ENCODE peak calls at places on chromosome 7, in five cellular contexts. One of them, this sample, is unnamed.

GRCh38 chr7:46282155-46282554 is 361.1 kb upstream of the IGFBP3 start:
- DNase-seq in C1 segment of cervical spinal cord: no peak
- DNase-seq in ovary: no peak
- DNase-seq in germinal center: no peak
- DNase-seq in HuH-7: no peak
- DNase-seq in this sample: no peak

GRCh38 chr7:134780166-134780853 is 876 bp downstream of the CALD1 start:
- DNase-seq in germinal center: no peak
- DNase-seq in HuH-7: no peak
- DNase-seq in ovary: no peak
- DNase-seq in C1 segment of cervical spinal cord: no peak
- DNase-seq in this sample: no peak

GRCh38 chr7:113831509-113831908 is 87.3 kb downstream of the PPP1R3A start:
- DNase-seq in ovary: no peak
- DNase-seq in germinal center: no peak
- DNase-seq in HuH-7: no peak
- DNase-seq in C1 segment of cervical spinal cord: no peak
- DNase-seq in this sample: no peak

GRCh38 chr7:36726311-36726710 is 2.0 kb upstream of the AOAH start:
- DNase-seq in germinal center: no peak
- DNase-seq in HuH-7: no peak
- DNase-seq in C1 segment of cervical spinal cord: no peak
- DNase-seq in ovary: no peak
- DNase-seq in this sample: no peak

GRCh38 chr7:44953156-44953555 is 25.7 kb downstream of the MYO1G start:
- DNase-seq in ovary: no peak
- DNase-seq in germinal center: no peak
- DNase-seq in C1 segment of cervical spinal cord: no peak
- DNase-seq in HuH-7: no peak
- DNase-seq in this sample: no peak

GRCh38 chr7:44768663-44769361 is 20.2 kb downstream of the ZMIZ2 start:
- DNase-seq in C1 segment of cervical spinal cord: no peak
- DNase-seq in germinal center: no peak
- DNase-seq in ovary: no peak
- DNase-seq in HuH-7: no peak
- DNase-seq in this sample: no peak

GRCh38 chr7:73738220-73738611 is 386 bp downstream of the ABHD11 start:
- DNase-seq in HuH-7: peak
- DNase-seq in ovary: peak
- DNase-seq in C1 segment of cervical spinal cord: no peak
- DNase-seq in germinal center: peak
- DNase-seq in this sample: no peak

GRCh38 chr7:140230517-140230861 is 53.7 kb upstream of the KDM7A start:
- DNase-seq in HuH-7: peak
- DNase-seq in C1 segment of cervical spinal cord: no peak
- DNase-seq in ovary: no peak
- DNase-seq in germinal center: peak
- DNase-seq in this sample: no peak

GRCh38 chr7:38886265-38886664 is 22.7 kb downstream of the VPS41 start:
- DNase-seq in ovary: no peak
- DNase-seq in C1 segment of cervical spinal cord: no peak
- DNase-seq in germinal center: no peak
- DNase-seq in HuH-7: no peak
- DNase-seq in this sample: no peak

GRCh38 chr7:44685723-44686122 is 62.9 kb upstream of the ZMIZ2 start:
- DNase-seq in ovary: no peak
- DNase-seq in C1 segment of cervical spinal cord: no peak
- DNase-seq in HuH-7: no peak
- DNase-seq in germinal center: no peak
- DNase-seq in this sample: no peak

GRCh38 chr7:157952841-157953645 is 616.2 kb downstream of the DNAJB6 start:
- DNase-seq in C1 segment of cervical spinal cord: no peak
- DNase-seq in HuH-7: no peak
- DNase-seq in germinal center: no peak
- DNase-seq in ovary: no peak
- DNase-seq in this sample: no peak

GRCh38 chr7:70619130-70619529 is 512.8 kb upstream of the GALNT17 start:
- DNase-seq in ovary: no peak
- DNase-seq in HuH-7: no peak
- DNase-seq in germinal center: no peak
- DNase-seq in C1 segment of cervical spinal cord: no peak
- DNase-seq in this sample: no peak

GRCh38 chr7:121449304-121449703 is 53.2 kb upstream of the FAM3C start:
- DNase-seq in HuH-7: no peak
- DNase-seq in C1 segment of cervical spinal cord: no peak
- DNase-seq in ovary: no peak
- DNase-seq in germinal center: no peak
- DNase-seq in this sample: no peak

GRCh38 chr7:41711283-41712064 is 8.6 kb upstream of the INHBA start:
- DNase-seq in ovary: no peak
- DNase-seq in C1 segment of cervical spinal cord: no peak
- DNase-seq in HuH-7: peak
- DNase-seq in germinal center: peak
- DNase-seq in this sample: no peak

GRCh38 chr7:24406053-24406561 is 122.1 kb downstream of the NPY start:
- DNase-seq in HuH-7: no peak
- DNase-seq in ovary: no peak
- DNase-seq in C1 segment of cervical spinal cord: no peak
- DNase-seq in germinal center: no peak
- DNase-seq in this sample: no peak

GRCh38 chr7:131261476-131261994 is 66.1 kb upstream of the MKLN1 start:
- DNase-seq in germinal center: no peak
- DNase-seq in HuH-7: no peak
- DNase-seq in C1 segment of cervical spinal cord: no peak
- DNase-seq in ovary: no peak
- DNase-seq in this sample: no peak

GRCh38 chr7:135803143-135803542 is 54.5 kb upstream of the FAM180A start:
- DNase-seq in HuH-7: no peak
- DNase-seq in C1 segment of cervical spinal cord: no peak
- DNase-seq in germinal center: no peak
- DNase-seq in ovary: no peak
- DNase-seq in this sample: no peak

GRCh38 chr7:97022451-97023306 is 2.0 kb downstream of the DLX5 start:
- DNase-seq in C1 segment of cervical spinal cord: no peak
- DNase-seq in germinal center: no peak
- DNase-seq in ovary: no peak
- DNase-seq in HuH-7: no peak
- DNase-seq in this sample: no peak

GRCh38 chr7:6691609-6692106 is 15.1 kb downstream of the ZNF12 start:
- DNase-seq in C1 segment of cervical spinal cord: no peak
- DNase-seq in HuH-7: no peak
- DNase-seq in ovary: no peak
- DNase-seq in germinal center: no peak
- DNase-seq in this sample: no peak

GRCh38 chr7:119105381-119105780 is 880.9 kb downstream of the ANKRD7 start:
- DNase-seq in germinal center: no peak
- DNase-seq in ovary: no peak
- DNase-seq in C1 segment of cervical spinal cord: no peak
- DNase-seq in HuH-7: no peak
- DNase-seq in this sample: no peak

GRCh38 chr7:25663877-25664276 is 435.6 kb upstream of the NPVF start:
- DNase-seq in HuH-7: no peak
- DNase-seq in ovary: no peak
- DNase-seq in germinal center: no peak
- DNase-seq in C1 segment of cervical spinal cord: no peak
- DNase-seq in this sample: no peak

GRCh38 chr7:127807340-127807739 is 155.3 kb downstream of the SND1 start:
- DNase-seq in HuH-7: no peak
- DNase-seq in germinal center: no peak
- DNase-seq in C1 segment of cervical spinal cord: no peak
- DNase-seq in ovary: no peak
- DNase-seq in this sample: no peak

GRCh38 chr7:107890493-107890961 is 456 bp upstream of the DLD start:
- DNase-seq in germinal center: no peak
- DNase-seq in C1 segment of cervical spinal cord: no peak
- DNase-seq in ovary: peak
- DNase-seq in HuH-7: no peak
- DNase-seq in this sample: no peak

GRCh38 chr7:127892488-127893314 is 138.5 kb downstream of the LRRC4 start:
- DNase-seq in HuH-7: no peak
- DNase-seq in C1 segment of cervical spinal cord: no peak
- DNase-seq in germinal center: no peak
- DNase-seq in ovary: no peak
- DNase-seq in this sample: no peak